ENCODE peak calls at places on chromosomes 13 and 19, in four cellular contexts. One of them, this sample, is unnamed.

GRCh38 chr19:18281082-18282020 is at the start of gene JUND:
- DNase-seq in kidney glomerular epithelial cell: peak
- DNase-seq in brain pericyte: peak
- DNase-seq in OCI-LY7: peak
- DNase-seq in this sample: peak

GRCh38 chr13:111951982-111952565 is 114.9 kb upstream of the SOX1 start:
- DNase-seq in kidney glomerular epithelial cell: no peak
- DNase-seq in brain pericyte: no peak
- DNase-seq in OCI-LY7: no peak
- DNase-seq in this sample: no peak

GRCh38 chr19:53867225-53868090 is at the start of gene MYADM:
- DNase-seq in kidney glomerular epithelial cell: peak
- DNase-seq in brain pericyte: peak
- DNase-seq in OCI-LY7: peak
- DNase-seq in this sample: peak

GRCh38 chr19:47485210-47485609 is 1.2 kb upstream of the KPTN start:
- DNase-seq in kidney glomerular epithelial cell: no peak
- DNase-seq in brain pericyte: no peak
- DNase-seq in OCI-LY7: peak
- DNase-seq in this sample: no peak

GRCh38 chr13:31369213-31369612 is 169.4 kb downstream of the B3GLCT start:
- DNase-seq in kidney glomerular epithelial cell: no peak
- DNase-seq in brain pericyte: no peak
- DNase-seq in OCI-LY7: no peak
- DNase-seq in this sample: no peak

GRCh38 chr13:111436446-111436845 is 116.0 kb downstream of the TEX29 start:
- DNase-seq in kidney glomerular epithelial cell: no peak
- DNase-seq in brain pericyte: no peak
- DNase-seq in OCI-LY7: no peak
- DNase-seq in this sample: no peak

GRCh38 chr13:28478127-28478526 is 16.8 kb downstream of the FLT1 start:
- DNase-seq in kidney glomerular epithelial cell: no peak
- DNase-seq in brain pericyte: no peak
- DNase-seq in OCI-LY7: no peak
- DNase-seq in this sample: no peak

GRCh38 chr13:25886438-25887214 is 165.2 kb downstream of the SHISA2 start:
- DNase-seq in kidney glomerular epithelial cell: peak
- DNase-seq in brain pericyte: peak
- DNase-seq in OCI-LY7: no peak
- DNase-seq in this sample: no peak

GRCh38 chr19:43596842-43597461 is 557 bp downstream of the ZNF576 start:
- DNase-seq in kidney glomerular epithelial cell: no peak
- DNase-seq in brain pericyte: no peak
- DNase-seq in OCI-LY7: peak
- DNase-seq in this sample: no peak

GRCh38 chr19:36093146-36093662 is 17.7 kb upstream of the OVOL3 start:
- DNase-seq in kidney glomerular epithelial cell: no peak
- DNase-seq in brain pericyte: no peak
- DNase-seq in OCI-LY7: no peak
- DNase-seq in this sample: no peak

GRCh38 chr19:17260842-17261325 is 3.7 kb downstream of the USHBP1 start:
- DNase-seq in kidney glomerular epithelial cell: peak
- DNase-seq in brain pericyte: no peak
- DNase-seq in OCI-LY7: peak
- DNase-seq in this sample: peak

GRCh38 chr13:113649212-113649611 is 8.8 kb downstream of the ATP4B start:
- DNase-seq in kidney glomerular epithelial cell: no peak
- DNase-seq in brain pericyte: no peak
- DNase-seq in OCI-LY7: no peak
- DNase-seq in this sample: no peak

GRCh38 chr19:47109541-47110375 is 3.8 kb downstream of the ZC3H4 start:
- DNase-seq in kidney glomerular epithelial cell: no peak
- DNase-seq in brain pericyte: no peak
- DNase-seq in OCI-LY7: peak
- DNase-seq in this sample: no peak

GRCh38 chr13:89066868-89067466 is 1395.8 kb downstream of the SLITRK5 start:
- DNase-seq in kidney glomerular epithelial cell: peak
- DNase-seq in brain pericyte: peak
- DNase-seq in OCI-LY7: peak
- DNase-seq in this sample: no peak

GRCh38 chr13:78562237-78562889 is 41.0 kb downstream of the POU4F1 start:
- DNase-seq in kidney glomerular epithelial cell: no peak
- DNase-seq in brain pericyte: no peak
- DNase-seq in OCI-LY7: no peak
- DNase-seq in this sample: no peak

GRCh38 chr19:33446156-33446917 is 72.8 kb downstream of the CEBPG start:
- DNase-seq in kidney glomerular epithelial cell: no peak
- DNase-seq in brain pericyte: no peak
- DNase-seq in OCI-LY7: no peak
- DNase-seq in this sample: no peak

GRCh38 chr13:98548230-98548629 is 28.7 kb downstream of the STK24 start:
- DNase-seq in kidney glomerular epithelial cell: no peak
- DNase-seq in brain pericyte: no peak
- DNase-seq in OCI-LY7: no peak
- DNase-seq in this sample: no peak

GRCh38 chr13:84443463-84443862 is 561.2 kb upstream of the SLITRK1 start:
- DNase-seq in kidney glomerular epithelial cell: no peak
- DNase-seq in brain pericyte: no peak
- DNase-seq in OCI-LY7: no peak
- DNase-seq in this sample: no peak

GRCh38 chr19:4794971-4795370 is 3.4 kb downstream of the FEM1A start:
- DNase-seq in kidney glomerular epithelial cell: no peak
- DNase-seq in brain pericyte: no peak
- DNase-seq in OCI-LY7: no peak
- DNase-seq in this sample: no peak

GRCh38 chr19:6423499-6424189 is 967 bp downstream of the KHSRP start:
- DNase-seq in kidney glomerular epithelial cell: peak
- DNase-seq in brain pericyte: no peak
- DNase-seq in OCI-LY7: peak
- DNase-seq in this sample: no peak

This sample was measured in heart right ventricle.